ENCODE peak calls at places on chromosomes 3 and 15, in four cellular contexts. One of them, this sample, is unnamed.

GRCh38 chr3:197088370-197088769 is 58.8 kb upstream of the MELTF start:
- DNase-seq in H1: no peak
- DNase-seq in mesendoderm: no peak
- DNase-seq in IMR-90: no peak
- DNase-seq in this sample: no peak

GRCh38 chr15:71357357-71357756 is 242.1 kb downstream of the THSD4 start:
- DNase-seq in IMR-90: no peak
- DNase-seq in mesendoderm: no peak
- DNase-seq in H1: no peak
- DNase-seq in this sample: no peak

GRCh38 chr3:111541391-111541790 is 606 bp upstream of the CD96 start:
- DNase-seq in mesendoderm: no peak
- DNase-seq in H1: no peak
- DNase-seq in IMR-90: no peak
- DNase-seq in this sample: no peak

GRCh38 chr15:77844798-77845446 is 212.2 kb upstream of the LINGO1 start:
- DNase-seq in mesendoderm: no peak
- DNase-seq in H1: no peak
- DNase-seq in IMR-90: no peak
- DNase-seq in this sample: no peak

GRCh38 chr3:188491276-188491687 is 337.3 kb downstream of the LPP start:
- DNase-seq in H1: no peak
- DNase-seq in IMR-90: peak
- DNase-seq in mesendoderm: no peak
- DNase-seq in this sample: no peak

GRCh38 chr15:75348034-75348562 is 1.3 kb downstream of the NEIL1 start:
- DNase-seq in H1: peak
- DNase-seq in IMR-90: no peak
- DNase-seq in mesendoderm: no peak
- DNase-seq in this sample: no peak

GRCh38 chr3:11477286-11477935 is 166.3 kb downstream of the VGLL4 start:
- DNase-seq in mesendoderm: peak
- DNase-seq in H1: no peak
- DNase-seq in IMR-90: peak
- DNase-seq in this sample: no peak

GRCh38 chr3:126360046-126360713 is 3.0 kb upstream of the KLF15 start:
- DNase-seq in IMR-90: no peak
- DNase-seq in mesendoderm: no peak
- DNase-seq in H1: no peak
- DNase-seq in this sample: no peak

GRCh38 chr3:29128004-29128403 is 152.9 kb upstream of the RBMS3 start:
- DNase-seq in mesendoderm: no peak
- DNase-seq in H1: no peak
- DNase-seq in IMR-90: peak
- DNase-seq in this sample: no peak

GRCh38 chr3:51706788-51707731 is at the start of gene GRM2:
- DNase-seq in mesendoderm: peak
- DNase-seq in H1: peak
- DNase-seq in IMR-90: peak
- DNase-seq in this sample: peak

GRCh38 chr3:158631986-158632385 is 12.3 kb upstream of the GFM1 start:
- DNase-seq in IMR-90: no peak
- DNase-seq in mesendoderm: no peak
- DNase-seq in H1: no peak
- DNase-seq in this sample: no peak

GRCh38 chr3:128309026-128309425 is 155.7 kb downstream of the EEFSEC start:
- DNase-seq in H1: peak
- DNase-seq in mesendoderm: no peak
- DNase-seq in IMR-90: no peak
- DNase-seq in this sample: peak

GRCh38 chr15:58554758-58555157 is 123.0 kb downstream of the LIPC start:
- DNase-seq in H1: no peak
- DNase-seq in mesendoderm: no peak
- DNase-seq in IMR-90: no peak
- DNase-seq in this sample: no peak

GRCh38 chr3:194877311-194878119 is 191.8 kb downstream of the FAM43A start:
- DNase-seq in mesendoderm: no peak
- DNase-seq in IMR-90: no peak
- DNase-seq in H1: peak
- DNase-seq in this sample: peak

GRCh38 chr15:42845581-42845980 is 75.0 kb downstream of the TTBK2 start:
- DNase-seq in H1: no peak
- DNase-seq in IMR-90: peak
- DNase-seq in mesendoderm: no peak
- DNase-seq in this sample: no peak

GRCh38 chr3:9946112-9947024 is 5.8 kb downstream of the PRRT3 start:
- DNase-seq in mesendoderm: peak
- DNase-seq in H1: peak
- DNase-seq in IMR-90: peak
- DNase-seq in this sample: peak

GRCh38 chr3:186640473-186640818 is 247 bp downstream of the FETUB start:
- DNase-seq in mesendoderm: no peak
- DNase-seq in H1: no peak
- DNase-seq in IMR-90: no peak
- DNase-seq in this sample: peak

GRCh38 chr15:98530570-98530969 is 117.8 kb upstream of the IGF1R start:
- DNase-seq in IMR-90: no peak
- DNase-seq in H1: no peak
- DNase-seq in mesendoderm: no peak
- DNase-seq in this sample: no peak

GRCh38 chr3:195119461-195120198 is 151.3 kb downstream of the XXYLT1 start:
- DNase-seq in mesendoderm: peak
- DNase-seq in IMR-90: peak
- DNase-seq in H1: no peak
- DNase-seq in this sample: peak

GRCh38 chr15:40452296-40453090 is 11.7 kb downstream of the BAHD1 start:
- DNase-seq in H1: no peak
- DNase-seq in IMR-90: no peak
- DNase-seq in mesendoderm: no peak
- DNase-seq in this sample: no peak

GRCh38 chr3:182910939-182911781 is 69.2 kb downstream of the DCUN1D1 start:
- DNase-seq in mesendoderm: no peak
- DNase-seq in H1: no peak
- DNase-seq in IMR-90: no peak
- DNase-seq in this sample: no peak

GRCh38 chr15:70142322-70143191 is 44.8 kb upstream of the TLE3 start:
- DNase-seq in mesendoderm: peak
- DNase-seq in IMR-90: peak
- DNase-seq in H1: no peak
- DNase-seq in this sample: no peak

GRCh38 chr3:57654214-57654613 is 38.7 kb downstream of the DENND6A start:
- DNase-seq in IMR-90: no peak
- DNase-seq in H1: no peak
- DNase-seq in mesendoderm: no peak
- DNase-seq in this sample: no peak

GRCh38 chr3:102441832-102442231 is 7.0 kb downstream of the ZPLD1 start:
- DNase-seq in IMR-90: peak
- DNase-seq in H1: no peak
- DNase-seq in mesendoderm: peak
- DNase-seq in this sample: no peak

GRCh38 chr15:98718426-98719168 is 70.3 kb downstream of the IGF1R start:
- DNase-seq in IMR-90: no peak
- DNase-seq in H1: no peak
- DNase-seq in mesendoderm: no peak
- DNase-seq in this sample: no peak

GRCh38 chr15:23482764-23483489 is 35.9 kb upstream of the GOLGA6L2 start:
- DNase-seq in mesendoderm: no peak
- DNase-seq in H1: no peak
- DNase-seq in IMR-90: no peak
- DNase-seq in this sample: no peak

GRCh38 chr3:13867727-13868126 is 12.1 kb downstream of the WNT7A start:
- DNase-seq in H1: no peak
- DNase-seq in mesendoderm: no peak
- DNase-seq in IMR-90: no peak
- DNase-seq in this sample: no peak

GRCh38 chr3:169232863-169233262 is 430.6 kb downstream of the MECOM start:
- DNase-seq in IMR-90: peak
- DNase-seq in H1: no peak
- DNase-seq in mesendoderm: peak
- DNase-seq in this sample: no peak

GRCh38 chr3:123464211-123464610 is 15.3 kb upstream of the ADCY5 start:
- DNase-seq in mesendoderm: no peak
- DNase-seq in H1: no peak
- DNase-seq in IMR-90: no peak
- DNase-seq in this sample: no peak

GRCh38 chr3:73031573-73032103 is 29.8 kb upstream of the EBLN2 start:
- DNase-seq in mesendoderm: no peak
- DNase-seq in IMR-90: no peak
- DNase-seq in H1: no peak
- DNase-seq in this sample: no peak

GRCh38 chr15:75202251-75203016 is 752 bp downstream of the C15orf39 start:
- DNase-seq in mesendoderm: peak
- DNase-seq in H1: no peak
- DNase-seq in IMR-90: peak
- DNase-seq in this sample: peak

GRCh38 chr15:68348064-68348463 is 70.5 kb downstream of the FEM1B start:
- DNase-seq in mesendoderm: no peak
- DNase-seq in IMR-90: peak
- DNase-seq in H1: no peak
- DNase-seq in this sample: no peak

GRCh38 chr3:4935347-4935746 is 43.9 kb upstream of the BHLHE40 start:
- DNase-seq in IMR-90: no peak
- DNase-seq in H1: no peak
- DNase-seq in mesendoderm: no peak
- DNase-seq in this sample: no peak

GRCh38 chr3:52345521-52346110 is 29.5 kb downstream of the DNAH1 start:
- DNase-seq in IMR-90: peak
- DNase-seq in mesendoderm: no peak
- DNase-seq in H1: no peak
- DNase-seq in this sample: no peak

GRCh38 chr15:32818758-32819405 is 101.1 kb downstream of the GREM1 start:
- DNase-seq in IMR-90: peak
- DNase-seq in mesendoderm: no peak
- DNase-seq in H1: no peak
- DNase-seq in this sample: no peak

GRCh38 chr3:133460809-133461208 is 61.0 kb downstream of the BFSP2 start:
- DNase-seq in IMR-90: peak
- DNase-seq in H1: no peak
- DNase-seq in mesendoderm: peak
- DNase-seq in this sample: no peak

GRCh38 chr15:92693922-92694331 is 38.4 kb upstream of the FAM174B start:
- DNase-seq in mesendoderm: peak
- DNase-seq in H1: peak
- DNase-seq in IMR-90: peak
- DNase-seq in this sample: peak

GRCh38 chr15:92690370-92690769 is 34.8 kb upstream of the FAM174B start:
- DNase-seq in IMR-90: no peak
- DNase-seq in mesendoderm: no peak
- DNase-seq in H1: no peak
- DNase-seq in this sample: no peak

DNA sequence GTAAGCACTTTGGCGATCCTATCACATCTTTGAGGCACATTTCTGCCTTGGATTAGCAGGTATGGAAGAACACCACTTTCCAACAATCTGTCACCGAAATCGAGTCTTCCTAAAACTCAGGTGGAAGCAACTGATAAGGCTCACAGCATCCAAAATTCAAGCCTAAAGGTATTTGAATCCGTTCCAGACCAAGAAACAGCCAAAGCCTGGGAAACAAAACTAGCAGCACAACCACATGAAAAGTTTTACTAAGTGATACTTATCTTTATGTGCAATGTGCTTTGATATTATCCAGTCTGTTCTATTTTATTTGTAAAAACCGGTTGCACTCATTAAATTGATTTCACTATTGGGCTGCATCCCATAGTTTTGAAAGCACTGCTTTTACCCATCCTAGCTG is 40.5 kb upstream of the FAM174B start:
- DNase-seq in IMR-90: no peak
- DNase-seq in H1: no peak
- DNase-seq in mesendoderm: no peak
- DNase-seq in this sample: no peak
- H3K56ac ChIP-seq in IMR-90: no peak
- H3K56ac ChIP-seq in H1: no peak
- H3K56ac ChIP-seq in mesendoderm: no peak
- H3K56ac ChIP-seq in this sample: no peak

GRCh38 chr15:89775815-89776214 is 317 bp upstream of the MESP2 start:
- DNase-seq in mesendoderm: no peak
- DNase-seq in IMR-90: no peak
- DNase-seq in H1: no peak
- DNase-seq in this sample: no peak

GRCh38 chr15:89777073-89777820 is 1.1 kb downstream of the MESP2 start:
- DNase-seq in H1: no peak
- DNase-seq in mesendoderm: no peak
- DNase-seq in IMR-90: no peak
- DNase-seq in this sample: no peak

GRCh38 chr15:89777821-89778380 is 1.8 kb downstream of the MESP2 start:
- DNase-seq in mesendoderm: no peak
- DNase-seq in H1: no peak
- DNase-seq in IMR-90: no peak
- DNase-seq in this sample: no peak

GRCh38 chr15:89774492-89774891 is 1.6 kb upstream of the MESP2 start:
- DNase-seq in mesendoderm: no peak
- DNase-seq in H1: no peak
- DNase-seq in IMR-90: no peak
- DNase-seq in this sample: no peak

DNA sequence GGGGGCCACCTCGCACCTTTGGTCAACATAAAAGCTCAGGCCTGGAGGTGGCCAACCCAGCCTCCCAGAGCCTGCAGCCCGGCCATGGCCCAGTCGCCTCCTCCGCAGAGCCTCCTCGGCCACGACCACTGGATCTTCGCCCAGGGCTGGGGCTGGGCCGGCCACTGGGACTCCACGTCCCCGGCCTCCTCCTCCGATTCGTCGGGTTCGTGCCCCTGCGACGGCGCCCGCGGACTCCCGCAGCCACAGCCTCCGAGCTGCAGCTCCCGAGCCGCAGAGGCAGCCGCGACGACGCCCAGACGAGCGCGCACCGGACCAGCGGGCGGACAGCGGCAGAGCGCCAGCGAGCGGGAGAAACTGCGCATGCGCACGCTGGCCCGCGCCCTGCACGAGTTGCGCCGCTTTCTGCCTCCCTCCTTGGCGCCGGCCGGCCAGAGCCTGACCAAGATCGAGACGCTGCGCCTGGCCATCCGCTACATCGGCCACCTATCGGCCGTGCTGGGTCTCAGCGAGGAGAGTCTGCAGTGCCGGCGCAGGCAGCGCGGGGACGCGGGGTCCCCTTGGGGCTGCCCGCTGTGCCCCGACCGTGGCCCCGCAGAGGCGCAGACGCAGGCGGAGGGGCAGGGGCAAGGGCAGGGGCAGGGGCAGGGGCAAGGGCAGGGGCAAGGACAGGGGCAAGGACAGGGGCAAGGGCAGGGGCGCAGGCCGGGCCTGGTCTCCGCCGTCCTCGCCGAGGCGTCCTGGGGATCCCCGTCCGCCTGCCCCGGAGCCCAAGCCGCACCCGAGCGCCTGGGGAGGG is at the start of gene MESP2:
- DNase-seq in mesendoderm: peak
- DNase-seq in H1: peak
- DNase-seq in IMR-90: peak
- DNase-seq in this sample: peak
- H2AK5ac ChIP-seq in mesendoderm: peak
- H2AK5ac ChIP-seq in H1: no peak
- H2AK5ac ChIP-seq in IMR-90: peak
- H2AK5ac ChIP-seq in this sample: no peak

GRCh38 chr3:17481116-17481515 is 261.3 kb downstream of the TBC1D5 start:
- DNase-seq in mesendoderm: no peak
- DNase-seq in H1: no peak
- DNase-seq in IMR-90: no peak
- DNase-seq in this sample: no peak
- H3K56ac ChIP-seq in mesendoderm: no peak
- H3K56ac ChIP-seq in H1: no peak
- H3K56ac ChIP-seq in IMR-90: no peak
- H3K56ac ChIP-seq in this sample: no peak

GRCh38 chr15:85456798-85457197 is 76.4 kb downstream of the AKAP13 start:
- DNase-seq in IMR-90: no peak
- DNase-seq in H1: no peak
- DNase-seq in mesendoderm: no peak
- DNase-seq in this sample: no peak
- H2AK5ac ChIP-seq in IMR-90: no peak
- H2AK5ac ChIP-seq in H1: no peak
- H2AK5ac ChIP-seq in mesendoderm: no peak
- H2AK5ac ChIP-seq in this sample: no peak

This sample was measured in H9.